ENCODE peak calls at places on chromosomes 2 and 18, in four cellular contexts. F is GM19239, Z is fibroblast of lung, X is GM12865. Y is an unnamed sample.

GRCh38 chr18:35642802-35643201 is 61.3 kb downstream of the GALNT1 start:
- DNase-seq in F (no peak), Z (peak), X (no peak), Y (no peak)

GRCh38 chr2:189408294-189408693 is 33.0 kb upstream of the WDR75 start:
- DNase-seq in F (no peak), Z (no peak), X (no peak), Y (no peak)

GRCh38 chr18:23239350-23239692 is 104.0 kb downstream of the CABLES1 start:
- DNase-seq in F (no peak), Z (no peak), X (no peak), Y (no peak)

GRCh38 chr18:7821784-7822183 is 254.7 kb downstream of the PTPRM start:
- DNase-seq in F (no peak), Z (no peak), X (no peak), Y (no peak)

GRCh38 chr2:55843096-55843991 is 80.2 kb downstream of the EFEMP1 start:
- DNase-seq in F (no peak), Z (peak), X (no peak), Y (no peak)

GRCh38 chr18:78641689-78642231 is 337.9 kb upstream of the SALL3 start:
- DNase-seq in F (no peak), Z (no peak), X (no peak), Y (no peak)

GRCh38 chr2:173792166-173792565 is 173.0 kb downstream of the SP3 start:
- DNase-seq in F (no peak), Z (no peak), X (no peak), Y (no peak)

GRCh38 chr2:96225016-96225533 is 16.4 kb upstream of the STARD7 start:
- DNase-seq in F (peak), Z (no peak), X (peak), Y (peak)

GRCh38 chr2:42342061-42342794 is 18.8 kb downstream of the COX7A2L start:
- DNase-seq in F (no peak), Z (peak), X (peak), Y (no peak)

GRCh38 chr2:96500385-96501066 is 4.6 kb downstream of the NEURL3 start:
- DNase-seq in F (no peak), Z (no peak), X (no peak), Y (no peak)

GRCh38 chr2:127083819-127084503 is 23.0 kb downstream of the BIN1 start:
- DNase-seq in F (no peak), Z (peak), X (no peak), Y (no peak)

GRCh38 chr2:62458206-62459035 is 47.6 kb downstream of the TMEM17 start:
- DNase-seq in F (no peak), Z (no peak), X (no peak), Y (no peak)

GRCh38 chr2:72974436-72974754 is 57.1 kb downstream of the EMX1 start:
- DNase-seq in F (no peak), Z (no peak), X (no peak), Y (no peak)

GRCh38 chr2:134692461-134692860 is 26.3 kb downstream of the TMEM163 start:
- DNase-seq in F (no peak), Z (no peak), X (peak), Y (no peak)

GRCh38 chr2:197908940-197909339 is 104.5 kb downstream of the PLCL1 start:
- DNase-seq in F (no peak), Z (peak), X (no peak), Y (no peak)

GRCh38 chr18:34647251-34647650 is 62.8 kb upstream of the DTNA start:
- DNase-seq in F (no peak), Z (no peak), X (peak), Y (no peak)

GRCh38 chr2:46117379-46117778 is 179.8 kb upstream of the EPAS1 start:
- DNase-seq in F (no peak), Z (peak), X (no peak), Y (no peak)

GRCh38 chr2:127410871-127411396 is 7.3 kb upstream of the PROC start:
- DNase-seq in F (no peak), Z (peak), X (peak), Y (peak)

GRCh38 chr2:29747786-29748470 is 173.5 kb downstream of the ALK start:
- DNase-seq in F (no peak), Z (peak), X (no peak), Y (no peak)

GRCh38 chr2:71852141-71852711 is 295.4 kb downstream of the CYP26B1 start:
- DNase-seq in F (no peak), Z (no peak), X (no peak), Y (no peak)

Y was measured in GM10248.